ENCODE peak calls at places on chromosomes 6 and 20, in four cellular contexts. Y is upper lobe of right lung, D is PC-3, R is brain microvascular endothelial cell. Z is an unnamed sample.

GRCh38 chr20:45044601-45045000 is 56.3 kb downstream of the KCNS1 start:
- DNase-seq in Y (no peak), D (peak; percentile 23), R (no peak), Z (no peak)

GRCh38 chr6:135586388-135586787 is 88.8 kb upstream of the AHI1 start:
- DNase-seq in D (peak; percentile 57), R (no peak), Y (no peak), Z (no peak)

GRCh38 chr20:37919389-37920040 is 16.6 kb downstream of the VSTM2L start:
- DNase-seq in Y (no peak), R (no peak), D (no peak), Z (no peak)

GRCh38 chr6:111593516-111593824 is 12.2 kb downstream of the TRAF3IP2 start:
- DNase-seq in Y (no peak), R (no peak), D (no peak), Z (no peak)

GRCh38 chr6:157946865-157947532 is 34.7 kb upstream of the SYNJ2 start:
- DNase-seq in R (no peak), Y (no peak), D (peak; percentile 36), Z (no peak)

GRCh38 chr6:36679043-36679821 is 718 bp downstream of the CDKN1A start:
- DNase-seq in R (no peak), D (peak; percentile 41), Y (peak; percentile 88), Z (peak; percentile 73)

GRCh38 chr6:43077981-43078411 is 1.9 kb downstream of the PTK7 start:
- DNase-seq in R (no peak), Y (no peak), D (no peak), Z (no peak)

GRCh38 chr6:166277021-166277420 is 31.2 kb downstream of the PRR18 start:
- DNase-seq in D (no peak), Y (no peak), R (no peak), Z (peak; percentile 68)

GRCh38 chr6:108689279-108690161 is 128.8 kb downstream of the FOXO3 start:
- DNase-seq in D (peak; percentile 92), Y (peak; percentile 94), R (peak; percentile 25), Z (no peak)

GRCh38 chr20:57780398-57780797 is 70.6 kb upstream of the PMEPA1 start:
- DNase-seq in R (no peak), Y (no peak), D (no peak), Z (no peak)

GRCh38 chr6:122736166-122736565 is 43.4 kb upstream of the FABP7 start:
- DNase-seq in Y (no peak), R (no peak), D (peak; percentile 36), Z (no peak)

DNA sequence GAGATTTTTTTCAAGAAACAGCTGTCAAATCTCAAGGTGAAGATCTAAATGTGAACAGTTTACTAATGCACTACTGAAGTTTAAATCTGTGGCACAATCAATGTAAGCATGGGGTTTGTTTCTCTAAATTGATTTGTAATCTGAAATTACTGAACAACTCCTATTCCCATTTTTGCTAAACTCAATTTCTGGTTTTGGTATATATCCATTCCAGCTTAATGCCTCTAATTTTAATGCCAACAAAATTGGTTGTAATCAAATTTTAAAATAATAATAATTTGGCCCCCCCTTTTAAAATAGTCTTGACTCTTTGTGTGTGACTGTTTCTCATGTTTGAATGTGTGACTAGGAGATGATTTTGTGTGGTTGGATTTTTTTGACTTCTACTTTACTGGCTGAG is 4.0 kb downstream of the PNRC1 start:
- DNase-seq in D (no peak), R (no peak), Y (no peak), Z (no peak)
- H3K4me3 ChIP-seq in D (no peak overlapping the region), R (no peak overlapping the region), Y (peak overlapping the region; percentile 82), Z (peak overlapping the region; percentile 98)

DNA sequence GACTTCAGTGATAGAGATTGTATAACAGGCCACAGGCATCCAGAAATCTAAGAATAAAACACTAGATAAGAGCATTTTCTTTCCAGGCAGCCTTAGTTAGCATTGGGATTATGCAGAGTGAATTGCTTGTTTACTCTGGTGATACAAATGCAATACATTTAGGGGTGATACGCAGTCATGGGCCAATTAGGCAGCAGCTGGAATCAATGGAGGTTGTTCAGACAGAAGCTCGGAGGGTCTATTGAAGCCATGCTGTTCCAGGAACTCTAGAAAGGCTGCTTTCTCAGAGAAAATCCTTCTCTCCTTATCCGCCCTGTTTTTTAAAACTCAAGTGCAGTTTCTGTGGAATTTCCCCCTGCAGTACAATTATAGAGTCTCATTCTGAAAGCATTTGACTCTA is 364.3 kb upstream of the HS3ST5 start:
- DNase-seq in Y (no peak), R (no peak), D (no peak), Z (no peak)
- TF ChIP-seq CTCF in Y (no peak), R (no peak), D (no peak), Z (no peak)

DNA sequence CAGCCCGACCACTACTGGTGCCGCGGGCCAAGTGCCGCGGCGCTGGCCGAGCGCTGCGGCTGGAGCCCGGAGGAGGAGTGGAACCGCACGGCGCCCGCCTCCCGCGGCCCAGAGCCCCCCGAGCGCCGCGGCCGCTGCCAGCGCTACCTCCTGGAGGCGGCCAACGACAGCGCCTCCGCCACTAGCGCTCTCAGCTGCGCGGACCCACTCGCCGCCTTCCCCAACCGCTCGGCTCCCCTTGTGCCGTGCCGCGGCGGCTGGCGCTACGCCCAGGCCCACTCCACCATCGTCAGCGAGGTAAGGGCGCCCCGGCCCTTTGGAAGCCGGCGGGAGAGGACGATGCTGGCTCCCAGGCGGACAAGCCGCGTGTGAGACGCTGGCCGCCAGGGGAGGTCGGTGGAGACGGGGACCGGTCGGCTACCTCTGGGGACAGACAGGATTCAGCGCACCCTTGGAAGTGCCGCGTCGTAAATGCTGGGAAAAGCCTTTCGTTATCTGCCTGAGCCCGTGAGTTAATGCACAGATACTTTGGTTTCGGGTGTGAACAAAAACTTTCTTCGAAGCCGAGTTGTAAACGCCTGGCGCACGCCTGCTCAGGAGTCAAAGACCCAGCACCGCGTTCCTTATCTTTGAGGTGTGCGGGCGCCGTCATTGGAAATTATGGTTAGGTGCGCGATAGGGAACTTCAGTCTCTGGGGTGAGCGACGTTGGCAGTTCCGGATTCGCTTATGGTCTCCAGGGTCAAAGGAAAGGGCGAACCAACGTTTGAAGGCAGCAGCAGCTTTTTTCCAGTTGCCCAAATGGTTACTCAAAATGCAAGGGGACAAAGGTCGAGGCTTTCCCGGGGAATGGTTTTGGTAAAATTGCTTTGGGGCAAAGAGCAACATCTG is 619 bp downstream of the SLC22A3 start:
- DNase-seq in D (peak; percentile 20), Y (peak; percentile 85), R (no peak), Z (no peak)
- H3K4me3 ChIP-seq in D (peak overlapping the region; percentile 82), Y (peak overlapping the region; percentile 54), R (peak overlapping the region; percentile 55), Z (peak overlapping the region; percentile 50)

GRCh38 chr6:152301806-152302568 is 335.2 kb downstream of the SYNE1 start:
- DNase-seq in D (peak; percentile 82), R (peak; percentile 89), Y (peak; percentile 90), Z (peak; percentile 94)
- TF ChIP-seq CTCF in D (peak; percentile 56), R (peak; percentile 67), Y (peak; percentile 67), Z (peak; percentile 50)

GRCh38 chr6:39341352-39341751 is 18.9 kb upstream of the KCNK16 start:
- DNase-seq in Y (no peak), D (no peak), R (no peak), Z (no peak)

GRCh38 chr6:39338406-39338805 is 15.9 kb upstream of the KCNK16 start:
- DNase-seq in D (no peak), R (no peak), Y (no peak), Z (no peak)

GRCh38 chr6:39341942-39342341 is 19.4 kb upstream of the KCNK16 start:
- DNase-seq in Y (no peak), D (no peak), R (no peak), Z (no peak)

GRCh38 chr6:39339111-39339510 is 16.6 kb upstream of the KCNK16 start:
- DNase-seq in Y (no peak), R (no peak), D (no peak), Z (no peak)

DNA sequence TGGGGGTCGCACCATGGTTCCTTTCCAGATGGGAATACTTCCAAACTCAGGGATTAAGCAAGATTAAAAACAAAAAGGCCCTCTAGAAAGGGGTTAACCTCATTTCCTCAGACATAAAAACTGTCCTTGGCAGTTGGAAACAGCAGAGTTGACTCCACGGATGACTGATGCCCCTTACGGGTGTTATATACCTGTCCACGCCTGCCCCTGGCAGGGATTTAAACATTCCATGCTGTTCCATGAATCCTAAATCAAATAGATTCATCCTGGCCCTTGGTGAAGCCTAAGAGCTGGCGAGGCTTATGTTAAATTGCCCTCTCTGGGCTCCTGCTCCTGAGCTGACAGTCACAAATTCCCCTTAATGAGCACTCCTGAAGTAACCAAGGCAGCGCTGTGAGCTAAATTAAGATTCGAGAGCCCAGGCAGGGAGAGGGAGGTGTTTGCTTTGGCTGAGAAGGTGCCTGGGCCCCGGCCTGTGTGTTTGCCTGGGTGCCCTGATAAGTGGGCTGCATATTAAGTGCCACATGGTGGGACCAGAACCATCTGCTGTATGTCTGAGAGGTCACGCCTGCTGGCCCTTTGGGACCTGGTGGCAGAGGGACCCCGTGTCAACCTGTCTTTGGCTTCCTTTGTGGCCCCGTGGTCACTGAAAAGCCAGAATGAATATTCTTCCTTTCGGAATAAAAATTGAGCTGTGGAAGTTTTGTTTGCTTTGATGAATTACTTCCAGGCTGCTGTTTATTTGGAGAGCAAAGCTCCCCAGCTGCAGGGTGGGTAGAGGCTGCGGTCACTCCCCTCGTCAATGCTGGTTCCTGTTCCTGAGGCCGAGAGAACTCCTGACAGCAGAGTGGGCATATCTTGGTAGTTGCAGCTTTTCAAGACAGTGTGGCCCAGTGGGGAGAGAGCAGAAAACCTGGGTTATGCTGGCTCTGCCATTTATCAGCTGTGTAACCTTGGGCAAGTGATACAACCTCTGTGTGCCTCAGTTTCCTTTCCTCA is 17.4 kb upstream of the KCNK16 start:
- DNase-seq in Y (peak; percentile 78), R (no peak), D (no peak), Z (no peak)
- H3K4me3 ChIP-seq in Y (no peak overlapping the region), R (no peak overlapping the region), D (no peak overlapping the region), Z (no peak overlapping the region)

DNA sequence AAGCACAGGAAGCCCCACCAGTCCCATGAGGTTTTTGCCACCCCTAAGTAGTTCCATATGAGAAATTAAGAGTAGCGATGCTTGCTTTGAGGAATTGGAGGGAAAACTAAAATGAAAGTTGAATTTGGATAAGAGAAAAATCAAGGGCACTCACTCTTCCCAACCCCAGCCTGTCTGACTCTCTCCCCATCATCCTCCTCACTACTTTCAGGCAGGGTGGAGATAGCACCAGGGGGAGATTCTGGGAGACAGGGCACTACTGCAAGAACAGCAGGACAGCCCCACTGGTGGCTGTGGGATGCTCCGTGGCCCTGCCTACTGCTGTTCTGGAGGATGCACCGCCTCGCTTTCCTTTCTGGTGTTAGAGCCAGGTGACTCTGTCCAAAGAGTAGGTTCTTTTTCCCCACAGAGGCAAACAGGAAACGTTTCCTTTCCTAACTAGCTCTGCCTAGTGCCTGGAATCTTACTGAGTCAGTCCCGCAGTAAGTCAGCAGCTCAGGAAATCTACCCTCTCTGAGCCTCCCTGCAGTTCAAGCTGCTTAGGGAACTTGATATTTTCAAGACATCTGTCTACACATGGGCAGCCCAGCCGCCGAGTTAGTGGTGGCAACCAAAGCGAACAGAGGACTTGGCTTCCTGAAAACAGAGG is 11.2 kb downstream of the HLA-E start:
- DNase-seq in D (peak; percentile 31), Y (no peak), R (peak; percentile 25), Z (no peak)
- TF ChIP-seq CTCF in D (no peak), Y (no peak), R (no peak), Z (no peak)

Z was measured in dorsolateral prefrontal cortex.